ENCODE peak calls at places on chromosomes 3 and 15, in six cellular contexts. One of them, this sample, is unnamed.

GRCh38 chr3:176375519-176375918 is 821.8 kb downstream of the TBL1XR1 start:
- DNase-seq in T1000: no peak
- DNase-seq in GDM1: no peak
- DNase-seq in lung: no peak
- DNase-seq in NCI-H2029: no peak
- DNase-seq in HTR-8/SVneo: no peak
- DNase-seq in this sample: no peak

GRCh38 chr3:197151562-197151961 is 121.9 kb upstream of the MELTF start:
- DNase-seq in T1000: no peak
- DNase-seq in GDM1: no peak
- DNase-seq in lung: peak
- DNase-seq in NCI-H2029: no peak
- DNase-seq in HTR-8/SVneo: peak
- DNase-seq in this sample: no peak

GRCh38 chr15:34584996-34585395 is 1.5 kb upstream of the GOLGA8B start:
- DNase-seq in T1000: no peak
- DNase-seq in GDM1: no peak
- DNase-seq in lung: no peak
- DNase-seq in NCI-H2029: no peak
- DNase-seq in HTR-8/SVneo: no peak
- DNase-seq in this sample: no peak

GRCh38 chr3:197103766-197104165 is 74.1 kb upstream of the MELTF start:
- DNase-seq in T1000: no peak
- DNase-seq in GDM1: no peak
- DNase-seq in lung: no peak
- DNase-seq in NCI-H2029: no peak
- DNase-seq in HTR-8/SVneo: no peak
- DNase-seq in this sample: no peak

GRCh38 chr3:117958027-117958426 is 1076.6 kb downstream of the IGSF11 start:
- DNase-seq in T1000: no peak
- DNase-seq in GDM1: no peak
- DNase-seq in lung: no peak
- DNase-seq in NCI-H2029: no peak
- DNase-seq in HTR-8/SVneo: no peak
- DNase-seq in this sample: no peak

GRCh38 chr3:100289339-100289738 is 28.5 kb downstream of the TBC1D23 start:
- DNase-seq in T1000: no peak
- DNase-seq in GDM1: peak
- DNase-seq in lung: no peak
- DNase-seq in NCI-H2029: no peak
- DNase-seq in HTR-8/SVneo: no peak
- DNase-seq in this sample: no peak

GRCh38 chr15:100115066-100115710 is 226.6 kb downstream of the ADAMTS17 start:
- DNase-seq in T1000: no peak
- DNase-seq in GDM1: no peak
- DNase-seq in lung: no peak
- DNase-seq in NCI-H2029: no peak
- DNase-seq in HTR-8/SVneo: no peak
- DNase-seq in this sample: no peak

GRCh38 chr15:93049914-93050534 is 39.0 kb downstream of the RGMA start:
- DNase-seq in T1000: no peak
- DNase-seq in GDM1: no peak
- DNase-seq in lung: peak
- DNase-seq in NCI-H2029: peak
- DNase-seq in HTR-8/SVneo: no peak
- DNase-seq in this sample: no peak

GRCh38 chr3:32018723-32019564 is 37.4 kb downstream of the ZNF860 start:
- DNase-seq in T1000: no peak
- DNase-seq in GDM1: peak
- DNase-seq in lung: no peak
- DNase-seq in NCI-H2029: peak
- DNase-seq in HTR-8/SVneo: peak
- DNase-seq in this sample: peak

GRCh38 chr3:61808999-61809398 is 247.6 kb downstream of the PTPRG start:
- DNase-seq in T1000: no peak
- DNase-seq in GDM1: no peak
- DNase-seq in lung: no peak
- DNase-seq in NCI-H2029: no peak
- DNase-seq in HTR-8/SVneo: no peak
- DNase-seq in this sample: no peak

GRCh38 chr3:141242035-141242721 is 10.6 kb downstream of the PXYLP1 start:
- DNase-seq in T1000: no peak
- DNase-seq in GDM1: no peak
- DNase-seq in lung: no peak
- DNase-seq in NCI-H2029: no peak
- DNase-seq in HTR-8/SVneo: no peak
- DNase-seq in this sample: no peak

GRCh38 chr3:168250415-168250861 is 154.7 kb upstream of the GOLIM4 start:
- DNase-seq in T1000: no peak
- DNase-seq in GDM1: no peak
- DNase-seq in lung: no peak
- DNase-seq in NCI-H2029: no peak
- DNase-seq in HTR-8/SVneo: peak
- DNase-seq in this sample: no peak

GRCh38 chr3:117688583-117688982 is 979.0 kb downstream of the TUSC7 start:
- DNase-seq in T1000: no peak
- DNase-seq in GDM1: no peak
- DNase-seq in lung: no peak
- DNase-seq in NCI-H2029: peak
- DNase-seq in HTR-8/SVneo: no peak
- DNase-seq in this sample: no peak

GRCh38 chr15:42474857-42475256 is 16.1 kb downstream of the ZNF106 start:
- DNase-seq in T1000: no peak
- DNase-seq in GDM1: no peak
- DNase-seq in lung: no peak
- DNase-seq in NCI-H2029: no peak
- DNase-seq in HTR-8/SVneo: no peak
- DNase-seq in this sample: no peak

GRCh38 chr15:51195459-51195858 is 100.8 kb upstream of the TNFAIP8L3 start:
- DNase-seq in T1000: no peak
- DNase-seq in GDM1: no peak
- DNase-seq in lung: no peak
- DNase-seq in NCI-H2029: no peak
- DNase-seq in HTR-8/SVneo: no peak
- DNase-seq in this sample: no peak